ENCODE peak calls at places on chromosomes 4 and X, in ten cellular contexts. G is endothelial cell of umbilical vein; J is CD8-positive, alpha-beta memory T cell; R is CD4-positive, alpha-beta memory T cell; C is suprapubic skin; Z is left ventricle myocardium inferior; K is thoracic aorta; S is CD4-positive, CD25-positive, alpha-beta regulatory T cell; M is HepG2; I is colonic mucosa. B is an unnamed sample.

GRCh38 chr4:181008164-181008563 is 1235.0 kb upstream of the TENM3 start:
- DNase-seq in G (no peak), J (no peak), R (no peak), C (no peak), Z (no peak), K (no peak), S (no peak), M (peak; percentile 12), I (no peak), B (no peak)

GRCh38 chr4:169203891-169204290 is 66.9 kb downstream of the SH3RF1 start:
- DNase-seq in G (no peak), J (no peak), R (no peak), C (no peak), Z (no peak), K (no peak), S (no peak), M (no peak), I (no peak), B (no peak)

GRCh38 chr4:140188975-140189374 is 35.0 kb upstream of the MAML3 start:
- DNase-seq in G (peak; percentile 82), J (no peak), R (no peak), C (no peak), Z (no peak), K (no peak), S (no peak), M (no peak), I (no peak), B (no peak)

GRCh38 chrX:319579-320125 is 1.1 kb upstream of the GTPBP6 start:
- DNase-seq in G (no peak), J (peak; percentile 57), R (no peak), C (peak; percentile 82), Z (peak; percentile 34), K (no peak), S (no peak), M (no peak), I (no peak), B (no peak)

GRCh38 chrX:9003041-9003440 is 30.9 kb downstream of the FAM9B start:
- DNase-seq in G (no peak), J (no peak), R (no peak), C (no peak), Z (no peak), K (no peak), S (no peak), M (no peak), I (no peak), B (no peak)

GRCh38 chrX:93538575-93538974 is 134.8 kb downstream of the NAP1L3 start:
- DNase-seq in G (no peak), J (no peak), R (no peak), C (no peak), Z (no peak), K (no peak), S (no peak), M (no peak), I (no peak), B (no peak)

GRCh38 chr4:2761035-2761923 is 5.1 kb upstream of the TNIP2 start:
- DNase-seq in G (peak; percentile 61), J (no peak), R (no peak), C (peak; percentile 52), Z (no peak), K (no peak), S (no peak), M (peak; percentile 86), I (peak; percentile 94), B (no peak)

GRCh38 chrX:56788717-56789122 is 59.7 kb downstream of the NBDY start:
- DNase-seq in G (no peak), J (peak; percentile 57), R (no peak), C (peak; percentile 57), Z (no peak), K (no peak), S (peak; percentile 74), M (peak; percentile 18), I (no peak), B (no peak)

GRCh38 chr4:40254961-40255721 is 58.3 kb downstream of the RHOH start:
- DNase-seq in G (peak; percentile 71), J (no peak), R (no peak), C (no peak), Z (no peak), K (no peak), S (no peak), M (peak; percentile 9), I (no peak), B (no peak)

GRCh38 chr4:108903464-108904221 is 140.8 kb upstream of the ETNPPL start:
- DNase-seq in G (no peak), J (no peak), R (no peak), C (no peak), Z (no peak), K (no peak), S (no peak), M (no peak), I (no peak), B (no peak)

GRCh38 chrX:136907626-136908025 is 27.1 kb upstream of the RBMX start:
- DNase-seq in G (no peak), J (no peak), R (no peak), C (no peak), Z (peak; percentile 20), K (no peak), S (no peak), M (no peak), I (no peak), B (no peak)

GRCh38 chrX:42946544-42947223 is 168.7 kb upstream of the PPP1R2C start:
- DNase-seq in G (peak; percentile 60), J (peak; percentile 52), R (peak; percentile 19), C (no peak), Z (no peak), K (no peak), S (peak; percentile 38), M (no peak), I (no peak), B (no peak)

GRCh38 chrX:42943051-42943450 is 165.1 kb upstream of the PPP1R2C start:
- DNase-seq in G (no peak), J (no peak), R (peak; percentile 43), C (no peak), Z (no peak), K (no peak), S (no peak), M (peak; percentile 1), I (no peak), B (no peak)

GRCh38 chrX:42944381-42944998 is 166.5 kb upstream of the PPP1R2C start:
- DNase-seq in G (no peak), J (peak; percentile 50), R (peak; percentile 38), C (no peak), Z (no peak), K (no peak), S (peak; percentile 50), M (no peak), I (no peak), B (no peak)

DNA sequence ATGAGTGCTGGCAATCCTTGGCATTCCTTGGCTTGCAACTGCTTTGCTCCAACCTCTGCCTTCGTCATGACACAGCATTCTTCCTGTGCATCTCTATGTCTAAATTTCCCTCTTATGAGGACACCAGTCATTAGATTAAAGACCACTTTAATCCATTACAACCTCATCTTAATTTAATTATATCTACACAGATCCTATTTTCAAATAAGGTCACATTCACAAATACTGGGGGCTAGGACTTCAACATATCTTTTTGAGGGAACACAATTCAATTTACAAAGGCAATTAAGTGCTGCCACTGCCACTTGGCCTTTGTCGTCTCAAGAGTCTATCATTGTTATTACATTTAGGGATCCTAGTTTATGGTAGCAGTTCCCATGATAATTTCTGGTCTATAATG is 163.7 kb upstream of the PPP1R2C start:
- DNase-seq in G (no peak), J (no peak), R (no peak), C (no peak), Z (no peak), K (no peak), S (no peak), M (no peak), I (no peak), B (no peak)
- H3K27ac ChIP-seq in G (no peak overlapping the region), J (no peak overlapping the region), R (peak overlapping the region; percentile 64), C (no peak overlapping the region), Z (no peak overlapping the region), K (no peak overlapping the region), S (peak overlapping the region; percentile 86), M (no peak overlapping the region), I (no peak overlapping the region), B (no peak overlapping the region)

DNA sequence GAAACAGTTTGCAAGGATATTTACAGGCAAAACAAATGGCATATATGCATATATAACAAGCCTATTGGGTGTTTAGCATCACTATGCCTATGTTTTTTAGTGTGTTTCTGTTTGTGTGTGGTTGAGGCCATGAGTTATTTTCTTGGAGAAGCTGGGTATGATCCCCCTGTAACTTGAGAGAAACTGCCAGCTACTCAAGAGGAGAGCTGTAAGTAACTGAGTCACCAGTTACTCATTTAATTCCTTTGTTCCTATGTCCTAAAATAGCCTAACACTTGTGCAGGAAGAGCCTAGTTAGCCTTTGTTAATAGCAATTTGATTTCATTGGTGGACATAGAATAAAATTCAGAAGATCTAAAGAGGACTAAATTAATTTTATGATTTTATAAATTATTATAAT is 79.1 kb downstream of the PWWP3B start:
- DNase-seq in G (no peak), J (no peak), R (no peak), C (no peak), Z (no peak), K (no peak), S (no peak), M (no peak), I (no peak), B (no peak)
- H3K27ac ChIP-seq in G (no peak overlapping the region), J (no peak overlapping the region), R (no peak overlapping the region), C (no peak overlapping the region), Z (no peak overlapping the region), K (no peak overlapping the region), S (no peak overlapping the region), M (no peak overlapping the region), I (no peak overlapping the region), B (no peak overlapping the region)

DNA sequence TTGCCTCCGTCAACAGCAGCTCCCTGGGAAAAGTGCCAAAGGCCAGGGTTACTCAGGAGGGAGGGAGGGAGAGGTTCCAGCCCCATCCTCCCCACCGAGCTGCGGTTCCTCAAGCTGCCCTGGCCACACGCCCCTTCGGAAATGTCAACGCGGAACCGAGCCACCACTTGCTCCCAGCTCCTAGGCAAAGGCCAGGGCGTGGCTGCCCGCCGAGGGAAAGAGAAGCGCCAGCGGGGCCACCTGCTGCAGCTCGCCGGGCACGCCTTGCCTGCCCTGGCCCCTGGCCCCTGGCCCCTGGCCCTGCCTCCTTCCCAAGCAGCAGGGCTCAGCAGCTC is 15.3 kb downstream of the SLC6A8 start:
- DNase-seq in G (no peak), J (no peak), R (no peak), C (no peak), Z (peak; percentile 42), K (no peak), S (no peak), M (no peak), I (peak; percentile 84), B (no peak)
- H3K27ac ChIP-seq in G (no peak overlapping the region), J (no peak overlapping the region), R (no peak overlapping the region), C (no peak overlapping the region), Z (peak overlapping the region; percentile 85), K (no peak overlapping the region), S (no peak overlapping the region), M (no peak overlapping the region), I (peak overlapping the region; percentile 44), B (no peak overlapping the region)

DNA sequence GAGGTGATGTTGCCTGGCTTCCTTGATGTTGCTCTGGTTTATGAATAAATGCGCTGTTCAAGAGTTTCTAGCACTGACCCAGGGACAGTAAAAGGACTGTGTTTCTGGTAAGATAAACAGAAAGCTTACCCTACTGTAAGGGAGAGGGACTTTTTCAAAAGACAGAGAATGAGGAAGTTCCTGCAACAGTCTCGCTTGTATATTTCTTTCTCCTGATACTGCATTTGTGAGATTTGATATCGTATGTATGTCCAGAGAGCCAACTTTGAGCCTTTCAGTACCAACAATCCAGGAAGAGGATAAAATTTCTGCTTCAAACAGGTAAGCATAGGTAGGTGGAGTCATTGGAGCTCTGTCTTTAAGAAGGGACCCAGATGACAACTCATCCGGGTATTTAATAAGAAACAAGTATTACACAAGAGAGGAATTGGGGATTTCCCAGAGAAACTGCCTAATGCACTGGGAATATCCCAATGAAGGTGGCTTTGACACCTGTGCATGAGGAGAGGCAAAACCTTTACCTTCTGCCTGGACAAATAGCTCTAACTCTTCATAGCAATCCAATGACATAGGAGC is 771 bp downstream of the DAPP1 start:
- DNase-seq in G (no peak), J (no peak), R (no peak), C (no peak), Z (no peak), K (no peak), S (no peak), M (no peak), I (no peak), B (peak; percentile 18)
- H3K27ac ChIP-seq in G (no peak overlapping the region), J (no peak overlapping the region), R (peak overlapping the region; percentile 69), C (peak overlapping the region; percentile 83), Z (peak overlapping the region; percentile 8), K (no peak overlapping the region), S (peak overlapping the region; percentile 78), M (no peak overlapping the region), I (peak overlapping the region; percentile 65), B (peak overlapping the region; percentile 77)

B was measured in HL-60.